ENCODE peak calls at places on chromosomes 12 and 14, in eight cellular contexts. A is stimulated activated naive CD8-positive, alpha-beta T cell treated with anti-CD3 and anti-CD28 coated beads, Interleukin-15, amount 100 ng/mL, for 72 hours; M is activated T-cell treated with anti-CD3 and anti-CD28 coated beads, Interleukin-2, amount 50 U/mL, for 72 hours; G is cardiac fibroblast; L is effector CD4-positive, alpha-beta T cell; V is AG10803; J is AG20443; Y is substantia nigra. K is an unnamed sample.

GRCh38 chr12:92224685-92225331 is 79.2 kb upstream of the BTG1 start:
- DNase-seq in A (no peak), V (peak), L (no peak), M (no peak), G (peak), J (peak), Y (no peak), K (no peak)

GRCh38 chr12:29088611-29089219 is 60.4 kb upstream of the FAR2 start:
- DNase-seq in A (no peak), L (no peak), M (no peak), V (peak), G (peak), Y (no peak), J (peak), K (no peak)

GRCh38 chr14:104384776-104385071 is 194.8 kb upstream of the C14orf180 start:
- DNase-seq in A (no peak), Y (no peak), M (no peak), L (no peak), G (no peak), V (no peak), J (no peak), K (no peak)

GRCh38 chr14:96424104-96424989 is 32.4 kb downstream of the AK7 start:
- DNase-seq in V (peak), M (peak), Y (no peak), J (peak), G (peak), L (peak), A (peak), K (peak)

GRCh38 chr12:101671157-101671791 is 26.2 kb upstream of the CHPT1 start:
- DNase-seq in G (no peak), L (no peak), M (peak), V (no peak), J (no peak), A (peak), Y (peak), K (peak)

GRCh38 chr14:78764240-78764639 is 594.1 kb downstream of the NRXN3 start:
- DNase-seq in L (no peak), A (no peak), V (peak), J (peak), G (peak), M (no peak), Y (no peak), K (no peak)

GRCh38 chr12:112852810-112853209 is 54.0 kb upstream of the OAS1 start:
- DNase-seq in A (no peak), G (no peak), M (no peak), L (no peak), Y (no peak), J (no peak), V (no peak), K (no peak)

GRCh38 chr14:41973178-41973577 is 366.5 kb downstream of the LRFN5 start:
- DNase-seq in Y (no peak), M (no peak), L (no peak), J (no peak), A (no peak), G (no peak), V (no peak), K (no peak)

GRCh38 chr12:131908082-131908715 is 13.8 kb downstream of the ULK1 start:
- DNase-seq in M (no peak), L (no peak), A (no peak), V (no peak), J (no peak), Y (no peak), G (no peak), K (no peak)

GRCh38 chr12:107571492-107571891 is 114.1 kb upstream of the PWP1 start:
- DNase-seq in L (no peak), Y (no peak), J (no peak), V (no peak), G (no peak), M (no peak), A (no peak), K (peak)

GRCh38 chr14:32469388-32470160 is 140.5 kb downstream of the AKAP6 start:
- DNase-seq in V (peak), M (no peak), J (no peak), A (no peak), Y (no peak), L (no peak), G (peak), K (no peak)

GRCh38 chr12:65695077-65695865 is 129.0 kb upstream of the HMGA2 start:
- DNase-seq in M (no peak), A (no peak), V (peak), J (peak), Y (no peak), G (peak), L (no peak), K (no peak)

GRCh38 chr12:95611676-95612309 is 60.5 kb upstream of the USP44 start:
- DNase-seq in J (no peak), L (no peak), A (no peak), Y (no peak), G (peak), M (no peak), V (no peak), K (no peak)

GRCh38 chr12:19850341-19851065 is 411.2 kb downstream of the AEBP2 start:
- DNase-seq in A (no peak), M (no peak), G (peak), J (peak), V (peak), Y (no peak), L (no peak), K (no peak)

GRCh38 chr14:89382487-89383170 is 34.4 kb downstream of the FOXN3 start:
- DNase-seq in L (no peak), A (no peak), M (no peak), J (no peak), Y (no peak), V (no peak), G (no peak), K (no peak)

GRCh38 chr12:104707179-104707578 is 250.4 kb downstream of the CHST11 start:
- DNase-seq in A (no peak), L (no peak), J (no peak), V (no peak), Y (no peak), M (no peak), G (peak), K (no peak)

GRCh38 chr12:127260531-127260930 is 1006.4 kb upstream of the TMEM132C start:
- DNase-seq in V (peak), Y (no peak), J (no peak), G (peak), A (no peak), L (no peak), M (no peak), K (no peak)

GRCh38 chr14:69298131-69299071 is 38.4 kb downstream of the GALNT16 start:
- DNase-seq in J (peak), A (no peak), Y (no peak), M (no peak), V (no peak), L (no peak), G (no peak), K (no peak)

GRCh38 chr12:113931517-113931916 is 34.6 kb downstream of the RBM19 start:
- DNase-seq in Y (no peak), J (no peak), M (no peak), A (no peak), V (no peak), G (no peak), L (no peak), K (no peak)

GRCh38 chr12:779745-780734 is 27.7 kb downstream of the WNK1 start:
- DNase-seq in V (peak), J (peak), Y (no peak), L (no peak), G (peak), A (no peak), M (no peak), K (no peak)